ENCODE peak calls at places on chromosomes 6 and 20, in four cellular contexts. E is fibroblast of lung, I is progenitor cell of endocrine pancreas, K is DND-41. P is an unnamed sample.

GRCh38 chr6:137536104-137536773 is 42.0 kb upstream of the OLIG3 start:
- DNase-seq in K (peak), E (no peak), I (no peak), P (no peak)

GRCh38 chr6:148624025-148624424 is 122.8 kb upstream of the UST start:
- DNase-seq in E (peak), K (no peak), I (no peak), P (no peak)

GRCh38 chr6:2127484-2127911 is 117.9 kb downstream of the GMDS start:
- DNase-seq in I (no peak), K (no peak), E (no peak), P (no peak)

GRCh38 chr20:63735859-63736718 is at the start of gene LIME1:
- DNase-seq in I (no peak), E (no peak), K (peak), P (no peak)

GRCh38 chr6:66226099-66226498 is 519.1 kb upstream of the EYS start:
- DNase-seq in I (no peak), E (peak), K (no peak), P (no peak)

GRCh38 chr20:49282584-49283171 is 4.8 kb upstream of the ZNFX1 start:
- DNase-seq in K (no peak), I (no peak), E (no peak), P (no peak)

GRCh38 chr20:35490736-35491181 is 35.4 kb downstream of the CEP250 start:
- DNase-seq in I (no peak), K (peak), E (no peak), P (no peak)

GRCh38 chr6:7461416-7461815 is 71.8 kb downstream of the RIOK1 start:
- DNase-seq in I (no peak), K (no peak), E (no peak), P (no peak)

GRCh38 chr6:93779086-93779858 is 359.9 kb upstream of the EPHA7 start:
- DNase-seq in I (no peak), K (no peak), E (peak), P (no peak)

GRCh38 chr6:90295854-90296345 is 743 bp downstream of the BACH2 start:
- DNase-seq in I (peak), K (peak), E (peak), P (peak)

GRCh38 chr20:22414354-22414753 is 170.0 kb downstream of the FOXA2 start:
- DNase-seq in E (peak), K (no peak), I (no peak), P (no peak)

GRCh38 chr20:46367967-46368901 is 38.2 kb downstream of the ELMO2 start:
- DNase-seq in I (no peak), K (no peak), E (no peak), P (no peak)

GRCh38 chr6:5761370-5761769 is 245.4 kb downstream of the NRN1 start:
- DNase-seq in E (no peak), I (no peak), K (no peak), P (no peak)

GRCh38 chr20:22949710-22950109 is 85.4 kb upstream of the SSTR4 start:
- DNase-seq in I (no peak), K (peak), E (no peak), P (no peak)

GRCh38 chr20:11849976-11850670 is 67.6 kb upstream of the BTBD3 start:
- DNase-seq in I (no peak), E (peak), K (no peak), P (no peak)

GRCh38 chr20:63532449-63532971 is 4.7 kb downstream of the PTK6 start:
- DNase-seq in K (no peak), I (peak), E (no peak), P (no peak)

GRCh38 chr6:159013229-159013628 is 13.2 kb upstream of the RSPH3 start:
- DNase-seq in K (no peak), I (no peak), E (peak), P (no peak)

GRCh38 chr20:437787-438486 is 24.4 kb downstream of the TBC1D20 start:
- DNase-seq in K (peak), E (no peak), I (no peak), P (no peak)

GRCh38 chr6:145151624-145152023 is 583.7 kb downstream of the EPM2A start:
- DNase-seq in K (no peak), I (no peak), E (no peak), P (no peak)

GRCh38 chr20:3407426-3408250 is at the start of gene DNAAF9:
- DNase-seq in I (peak), K (peak), E (peak), P (no peak)

GRCh38 chr6:44227138-44227770 is 3.9 kb downstream of the SLC29A1 start:
- DNase-seq in K (no peak), I (no peak), E (no peak), P (no peak)

GRCh38 chr6:77094821-77095220 is 368.5 kb downstream of the HTR1B start:
- DNase-seq in K (no peak), I (no peak), E (no peak), P (no peak)

GRCh38 chr20:37673429-37673828 is 20.4 kb upstream of the CTNNBL1 start:
- DNase-seq in I (no peak), E (no peak), K (no peak), P (no peak)

DNA sequence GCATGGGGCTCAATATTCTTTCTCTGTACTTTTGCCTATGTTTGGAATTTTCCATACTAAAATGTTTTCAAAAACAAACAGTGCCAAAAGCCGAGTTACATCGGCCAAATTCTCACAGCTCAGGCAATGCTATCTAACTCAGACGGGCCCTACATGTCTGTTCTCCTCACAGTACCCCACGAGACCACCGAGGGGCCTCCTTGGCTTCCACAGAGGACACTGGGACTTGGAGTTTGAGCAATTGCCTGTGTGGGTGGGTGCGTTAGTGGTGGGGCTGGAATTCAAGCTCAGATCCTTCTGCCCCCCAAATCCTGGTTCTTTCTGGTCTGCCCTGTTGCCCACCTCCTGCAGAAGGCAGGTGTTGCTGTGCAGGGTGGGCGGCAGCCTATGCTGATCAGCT is 413.2 kb downstream of the CDH26 start:
- DNase-seq in I (no peak), K (no peak), E (no peak), P (no peak)
- TF ChIP-seq CTCF in I (no peak), K (peak), E (no peak), P (no peak)

DNA sequence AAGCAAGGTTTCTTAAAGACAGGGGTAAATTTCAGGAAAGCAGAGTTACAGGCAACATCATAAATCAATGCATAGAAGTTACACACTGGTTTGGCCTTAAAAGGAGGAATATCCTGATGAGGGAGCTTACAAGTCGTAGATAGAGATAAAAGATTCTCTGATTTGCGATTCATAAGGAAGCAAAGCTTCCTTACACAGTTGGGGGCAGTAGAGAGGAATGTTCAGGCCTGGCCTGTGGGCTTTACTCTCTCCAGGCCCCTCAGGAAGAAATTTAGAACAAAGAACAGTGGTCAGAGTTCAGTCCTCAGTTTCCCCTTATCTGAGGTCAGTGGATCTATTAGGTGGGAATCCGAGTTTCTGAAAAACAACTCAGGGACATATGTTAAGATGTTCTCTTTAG is 19.3 kb downstream of the HLA-C start:
- DNase-seq in E (no peak), K (no peak), I (no peak), P (no peak)
- TF ChIP-seq CTCF in E (no peak), K (peak), I (peak), P (no peak)

GRCh38 chr20:16589623-16590022 is 16.4 kb upstream of the KIF16B start:
- DNase-seq in I (no peak), K (no peak), E (no peak), P (no peak)
- TF ChIP-seq CTCF in I (no peak), K (no peak), E (no peak), P (no peak)

GRCh38 chr20:60039526-60039925 is 81.3 kb downstream of the CDH26 start:
- DNase-seq in K (no peak), I (no peak), E (no peak), P (no peak)

GRCh38 chr20:60036346-60037119 is 78.3 kb downstream of the CDH26 start:
- DNase-seq in E (no peak), K (no peak), I (no peak), P (no peak)

GRCh38 chr20:60038400-60038799 is 80.2 kb downstream of the CDH26 start:
- DNase-seq in K (no peak), E (no peak), I (no peak), P (no peak)

GRCh38 chr20:60035486-60035885 is 77.3 kb downstream of the CDH26 start:
- DNase-seq in K (no peak), E (no peak), I (no peak), P (no peak)

DNA sequence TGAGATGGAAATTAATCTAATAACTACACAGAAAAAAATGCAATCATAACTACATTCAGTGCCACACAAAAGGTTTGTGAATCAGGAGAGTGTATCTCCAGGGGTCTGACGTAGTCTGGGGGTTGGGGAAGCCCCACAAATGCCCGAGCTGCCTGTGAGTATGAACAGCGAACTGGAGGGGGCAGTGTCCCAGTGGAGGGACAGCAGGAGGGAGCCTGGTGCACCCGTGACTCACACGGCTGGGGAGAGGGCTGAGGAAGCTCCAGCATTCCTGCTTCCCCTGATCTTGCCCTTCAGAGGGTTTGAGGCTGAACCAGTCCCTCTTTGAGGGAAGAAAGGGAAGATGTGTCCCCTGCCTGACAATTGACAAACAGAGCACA is 78.9 kb downstream of the CDH26 start:
- DNase-seq in I (no peak), K (no peak), E (no peak), P (no peak)
- TF ChIP-seq CTCF in I (peak), K (no peak), E (peak), P (no peak)

P was measured in AG09319.